ENCODE peak calls at places on chromosomes 4 and X, in four cellular contexts. I is uterus, T is fibroblast of lung, H is esophagus squamous epithelium. D is an unnamed sample. For H3K4me1, the result is how much of the 10 kb centered on the place peaks cover.

GRCh38 chr4:152983774-152984411 is 47.8 kb downstream of the FHDC1 start:
- DNase-seq in I (no peak), H (no peak), T (peak), D (peak)

GRCh38 chr4:74284074-74284473 is 24.2 kb upstream of the EPGN start:
- DNase-seq in T (peak), H (no peak), I (no peak), D (peak)

GRCh38 chrX:118153270-118153669 is 36.7 kb upstream of the KLHL13 start:
- DNase-seq in I (no peak), T (no peak), H (no peak), D (no peak)

GRCh38 chr4:53076335-53076958 is 214.3 kb downstream of the RASL11B start:
- DNase-seq in H (no peak), T (no peak), I (no peak), D (no peak)

GRCh38 chr4:145437466-145437865 is 44.2 kb upstream of the SMAD1 start:
- DNase-seq in I (no peak), H (no peak), T (no peak), D (peak)

GRCh38 chrX:150680974-150681373 is 12.2 kb upstream of the MTMR1 start:
- DNase-seq in T (peak), I (no peak), H (no peak), D (no peak)

GRCh38 chrX:43676960-43677582 is 21.0 kb downstream of the MAOA start:
- DNase-seq in I (no peak), H (no peak), T (no peak), D (no peak)

GRCh38 chrX:45824471-45824870 is 623.8 kb upstream of the DIPK2B start:
- DNase-seq in H (no peak), I (peak), T (peak), D (peak)

GRCh38 chr4:109977854-109978501 is 65.3 kb downstream of the EGF start:
- DNase-seq in I (no peak), H (no peak), T (peak), D (peak)

GRCh38 chr4:152729466-152729865 is 49.7 kb upstream of the TMEM154 start:
- DNase-seq in I (no peak), T (peak), H (no peak), D (peak)

GRCh38 chrX:19673334-19674040 is 158.2 kb upstream of the MAP3K15 start:
- DNase-seq in H (no peak), I (peak), T (peak), D (peak)

GRCh38 chr4:109861271-109861670 is 13.4 kb downstream of the LRIT3 start:
- DNase-seq in I (no peak), T (no peak), H (no peak), D (no peak)

GRCh38 chr4:60989141-60989540 is 211.0 kb upstream of the ADGRL3 start:
- DNase-seq in I (no peak), H (no peak), T (no peak), D (peak)

GRCh38 chr4:95546236-95546635 is 2.5 kb downstream of the UNC5C start:
- DNase-seq in I (no peak), T (no peak), H (no peak), D (no peak)

GRCh38 chr4:155604718-155605601 is 61.7 kb upstream of the GUCY1A1 start:
- DNase-seq in H (no peak), T (peak), I (no peak), D (peak)

GRCh38 chr4:56434599-56435000 is 815 bp downstream of the PPAT start:
- DNase-seq in I (no peak), T (peak), H (no peak), D (peak)

GRCh38 chr4:1711055-1711905 is 839 bp downstream of the SLBP start:
- DNase-seq in H (no peak), I (no peak), T (peak), D (peak)

GRCh38 chr4:181897935-181898334 is 345.3 kb upstream of the TENM3 start:
- DNase-seq in T (peak), H (no peak), I (no peak), D (peak)

GRCh38 chr4:118772149-118773081 is 63.5 kb downstream of the SEC24D start:
- DNase-seq in I (no peak), T (peak), H (no peak), D (no peak)

GRCh38 chrX:22699591-22700091 is 300.1 kb upstream of the DDX53 start:
- DNase-seq in H (no peak), T (peak), I (no peak), D (no peak)

GRCh38 chrX:136867096-136867491 is 13.4 kb downstream of the RBMX start:
- DNase-seq in I (no peak), T (peak), H (no peak), D (no peak)

GRCh38 chr4:46950826-46951225 is 41.8 kb upstream of the COX7B2 start:
- DNase-seq in H (no peak), T (peak), I (no peak), D (no peak)

GRCh38 chr4:54687887-54688841 is 30.4 kb downstream of the KIT start:
- DNase-seq in T (peak), I (no peak), H (no peak), D (no peak)

GRCh38 chrX:66074920-66075879 is 35.3 kb upstream of the VSIG4 start:
- DNase-seq in I (no peak), T (no peak), H (peak), D (no peak)

GRCh38 chr4:53809816-53810215 is 218.5 kb upstream of the LNX1 start:
- DNase-seq in I (no peak), H (no peak), T (no peak), D (no peak)

GRCh38 chrX:111352424-111352823 is 59.6 kb downstream of the DCX start:
- DNase-seq in H (no peak), T (peak), I (peak), D (no peak)

GRCh38 chr4:122783301-122784215 is 43.1 kb upstream of the FGF2 start:
- DNase-seq in H (no peak), I (no peak), T (peak), D (peak)

GRCh38 chr4:15162046-15162445 is 159.8 kb downstream of the CPEB2 start:
- DNase-seq in H (no peak), I (no peak), T (no peak), D (no peak)
- TF ChIP-seq CTCF in H (no peak), I (no peak), T (no peak), D (no peak)

DNA sequence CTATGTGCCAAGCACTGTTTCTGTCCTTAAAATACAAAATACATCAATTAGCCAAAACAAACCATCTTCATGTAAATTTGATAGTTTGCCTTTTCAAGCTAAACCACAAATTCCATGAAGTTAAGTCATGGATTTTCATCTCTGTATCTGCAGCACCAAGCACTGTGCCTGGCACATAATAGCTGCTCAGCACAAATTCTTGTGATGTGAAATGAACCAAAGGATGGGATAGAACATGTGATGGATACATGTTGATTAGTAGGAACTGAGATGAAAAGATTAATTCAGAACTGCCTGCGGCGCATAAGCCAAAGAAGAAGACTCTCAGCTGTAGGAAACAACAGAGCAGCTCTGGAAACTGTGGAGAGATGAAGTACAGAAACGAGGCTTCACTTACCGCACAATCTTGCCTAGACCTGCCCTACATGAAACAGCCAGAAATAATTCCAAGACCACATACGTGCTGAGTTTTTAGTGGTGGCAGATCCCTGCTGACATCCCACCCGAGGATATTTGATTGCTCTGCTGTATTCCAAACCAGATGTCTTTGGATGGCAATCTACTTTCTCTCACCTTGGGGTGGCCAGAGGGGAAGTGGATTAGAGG is 40.9 kb upstream of the DCLK2 start:
- DNase-seq in I (no peak), H (no peak), T (no peak), D (peak)
- H3K27ac ChIP-seq in I (no peak), H (no peak), T (no peak), D (peak)

GRCh38 chr4:27008693-27009092 is 148.1 kb downstream of the STIM2 start:
- DNase-seq in I (no peak), T (no peak), H (no peak), D (no peak)
- H3K4me1 ChIP-seq in I (under half), T (under half), H (under half), D (under half)

GRCh38 chr4:70556856-70557255 is 35.2 kb upstream of the AMBN start:
- DNase-seq in I (no peak), T (peak), H (no peak), D (peak)

GRCh38 chr4:70559924-70560323 is 32.1 kb upstream of the AMBN start:
- DNase-seq in T (no peak), H (no peak), I (no peak), D (no peak)

GRCh38 chr4:70564033-70564432 is 28.0 kb upstream of the AMBN start:
- DNase-seq in T (no peak), I (no peak), H (no peak), D (no peak)

GRCh38 chr4:70559216-70559830 is 32.7 kb upstream of the AMBN start:
- DNase-seq in T (peak), I (peak), H (no peak), D (peak)
- TF ChIP-seq CTCF in T (peak), I (peak), H (peak), D (peak)

GRCh38 chrX:39174761-39175417 is 373.6 kb downstream of the MID1IP1 start:
- DNase-seq in H (no peak), T (no peak), I (peak), D (no peak)
- H3K27ac ChIP-seq in H (no peak), T (no peak), I (peak), D (no peak)

DNA sequence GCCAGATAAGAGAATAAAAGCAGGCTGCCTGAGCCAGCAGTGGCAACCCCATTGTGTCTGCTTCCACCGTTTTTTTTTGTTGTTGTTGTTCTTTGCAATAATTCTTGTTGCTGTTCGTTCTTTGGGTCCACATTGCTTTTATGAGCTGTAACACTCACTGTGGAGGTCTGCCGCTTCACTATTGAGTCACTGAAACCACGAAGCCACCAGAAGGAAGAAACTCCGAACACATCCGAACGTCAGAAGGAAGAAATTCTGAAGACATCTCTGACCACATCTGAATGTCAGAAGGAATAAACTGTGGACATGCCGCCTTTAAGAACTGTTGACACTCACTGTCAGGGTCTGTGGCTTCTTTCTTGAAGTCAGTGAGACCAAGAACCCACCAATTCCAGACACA is 110.5 kb downstream of the PCDH18 start:
- DNase-seq in T (peak), I (no peak), H (no peak), D (no peak)
- H3K4me1 ChIP-seq in T (under half), I (under half), H (under half), D (under half)

DNA sequence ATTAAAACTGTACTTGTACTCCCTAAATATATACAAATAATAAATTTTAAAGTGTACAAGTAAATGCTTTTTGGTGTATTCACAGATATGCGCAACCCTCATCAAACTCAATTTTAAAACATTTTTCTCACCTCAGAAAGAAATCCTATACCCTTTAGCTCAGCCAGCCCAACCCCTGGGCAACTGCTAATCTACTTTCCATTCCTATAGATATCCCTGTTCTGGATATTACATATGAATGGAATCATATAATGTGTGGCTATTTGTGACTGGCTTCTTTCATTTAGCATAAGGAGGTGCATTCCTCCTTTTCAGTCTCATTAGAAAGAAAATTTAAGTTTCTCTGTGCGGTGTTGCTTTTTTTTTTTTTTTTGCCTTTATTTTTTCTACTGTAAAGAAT is 39.4 kb downstream of the INTU start:
- DNase-seq in I (no peak), T (no peak), H (no peak), D (no peak)
- TF ChIP-seq CTCF in I (no peak), T (no peak), H (no peak), D (no peak)

D was measured in foreskin keratinocyte.